ENCODE peak calls at places on chromosomes 16 and 17, in six cellular contexts. V is NCI-H2081; S is fibroblast of mammary gland; K is AG10803; P is stimulated activated CD8-positive, alpha-beta memory T cell treated with anti-CD3 and anti-CD28 coated beads, Interleukin-15, amount 100 ng/mL, for 1 hour; B is effector CD4-positive, alpha-beta T cell. X is an unnamed sample.

GRCh38 chr16:79808731-79809130 is 208.2 kb upstream of the MAF start:
- DNase-seq in V (no peak), S (no peak), K (no peak), P (no peak), B (no peak), X (no peak)

GRCh38 chr16:3182608-3183444 is 5.2 kb upstream of the OR1F1 start:
- DNase-seq in V (no peak), S (peak; percentile 75), K (peak; percentile 46), P (no peak), B (no peak), X (no peak)

GRCh38 chr16:46732561-46732960 is 15.6 kb downstream of the MYLK3 start:
- DNase-seq in V (no peak), S (no peak), K (no peak), P (no peak), B (no peak), X (no peak)

GRCh38 chr16:55052335-55053070 is 121.8 kb downstream of the IRX5 start:
- DNase-seq in V (no peak), S (no peak), K (no peak), P (no peak), B (no peak), X (no peak)

GRCh38 chr17:61410555-61411089 is 11.0 kb downstream of the TBX2 start:
- DNase-seq in V (no peak), S (peak; percentile 84), K (peak; percentile 43), P (peak; percentile 56), B (peak; percentile 68), X (peak; percentile 65)

GRCh38 chr16:5065368-5065767 is 388 bp downstream of the C16orf89 start:
- DNase-seq in V (no peak), S (no peak), K (no peak), P (no peak), B (no peak), X (no peak)

GRCh38 chr16:87487361-87487924 is 5.4 kb downstream of the ZCCHC14 start:
- DNase-seq in V (peak; percentile 73), S (no peak), K (peak; percentile 55), P (no peak), B (no peak), X (no peak)

GRCh38 chr16:86702824-86703588 is 124.7 kb downstream of the FOXL1 start:
- DNase-seq in V (no peak), S (no peak), K (no peak), P (no peak), B (no peak), X (no peak)

GRCh38 chr17:60671482-60671881 is 6.2 kb upstream of the BCAS3 start:
- DNase-seq in V (no peak), S (peak; percentile 28), K (peak; percentile 24), P (no peak), B (no peak), X (no peak)

GRCh38 chr16:31213877-31214704 is at the start of gene TRIM72:
- DNase-seq in V (no peak), S (no peak), K (no peak), P (no peak), B (no peak), X (no peak)

GRCh38 chr17:19331134-19331533 is 31.4 kb downstream of the B9D1 start:
- DNase-seq in V (no peak), S (peak; percentile 85), K (peak; percentile 89), P (no peak), B (no peak), X (no peak)

GRCh38 chr17:69489303-69489702 is 74.8 kb downstream of the MAP2K6 start:
- DNase-seq in V (no peak), S (no peak), K (no peak), P (no peak), B (no peak), X (no peak)

GRCh38 chr16:23310217-23310616 is 8.1 kb downstream of the SCNN1B start:
- DNase-seq in V (no peak), S (no peak), K (no peak), P (no peak), B (no peak), X (no peak)

GRCh38 chr17:59702304-59702703 is 4.9 kb downstream of the PTRH2 start:
- DNase-seq in V (no peak), S (no peak), K (no peak), P (no peak), B (no peak), X (no peak)

GRCh38 chr17:38533706-38534497 is 71.8 kb downstream of the SRCIN1 start:
- DNase-seq in V (no peak), S (no peak), K (no peak), P (no peak), B (no peak), X (no peak)

GRCh38 chr17:45406107-45406506 is 26.6 kb downstream of the ARHGAP27 start:
- DNase-seq in V (no peak), S (no peak), K (no peak), P (no peak), B (no peak), X (no peak)

GRCh38 chr17:42403150-42403549 is 14.9 kb upstream of the STAT3 start:
- DNase-seq in V (no peak), S (no peak), K (no peak), P (peak; percentile 15), B (peak; percentile 11), X (no peak)

GRCh38 chr17:62740066-62740465 is 68.0 kb downstream of the MARCHF10 start:
- DNase-seq in V (no peak), S (no peak), K (peak; percentile 91), P (no peak), B (no peak), X (no peak)

GRCh38 chr17:29778936-29779811 is 150.9 kb downstream of the SSH2 start:
- DNase-seq in V (peak; percentile 21), S (peak; percentile 63), K (peak; percentile 52), P (peak; percentile 77), B (peak; percentile 66), X (peak; percentile 68)

GRCh38 chr17:60647705-60648104 is 29.9 kb upstream of the BCAS3 start:
- DNase-seq in V (no peak), S (no peak), K (no peak), P (no peak), B (no peak), X (no peak)

GRCh38 chr17:164536-165235 is 16.8 kb downstream of the DOC2B start:
- DNase-seq in V (peak; percentile 38), S (peak; percentile 25), K (peak; percentile 40), P (no peak), B (no peak), X (no peak)

GRCh38 chr17:46809110-46809571 is 9.4 kb downstream of the WNT3 start:
- DNase-seq in V (no peak), S (no peak), K (no peak), P (no peak), B (no peak), X (no peak)

GRCh38 chr17:72977768-72978417 is 114.6 kb downstream of the SLC39A11 start:
- DNase-seq in V (no peak), S (peak; percentile 24), K (no peak), P (no peak), B (no peak), X (no peak)

GRCh38 chr16:65534121-65534528 is 412.3 kb upstream of the CDH11 start:
- DNase-seq in V (no peak), S (peak; percentile 72), K (peak; percentile 46), P (no peak), B (no peak), X (no peak)